ENCODE peak calls at places on chromosome 1, in ten cellular contexts. H is activated naive CD4-positive, alpha-beta T cell treated with Interleukin-2 at 50 U/mL for 16 hours; D is upper lobe of right lung; Y is ELR; V is naive thymus-derived CD4-positive, alpha-beta T cell; A is substantia nigra; L is HS-5; P is effector memory CD8-positive, alpha-beta T cell; R is HAP-1; U is dermis blood vessel endothelial cell. O is an unnamed sample.

GRCh38 chr1:15949453-15950245 is 26.3 kb downstream of the ZBTB17 start:
- DNase-seq in H (peak), D (peak), Y (peak), V (peak), A (no peak), L (peak), P (peak), R (no peak), U (peak), O (no peak)

GRCh38 chr1:245010018-245010614 is 144.7 kb upstream of the KIF26B start:
- DNase-seq in H (no peak), D (no peak), Y (no peak), V (no peak), A (no peak), L (no peak), P (no peak), R (no peak), U (no peak), O (no peak)

GRCh38 chr1:54404263-54404662 is 1.9 kb downstream of the SSBP3 start:
- DNase-seq in H (no peak), D (no peak), Y (no peak), V (no peak), A (no peak), L (no peak), P (no peak), R (no peak), U (no peak), O (no peak)

GRCh38 chr1:99613716-99614115 is 32.2 kb upstream of the PALMD start:
- DNase-seq in H (no peak), D (no peak), Y (no peak), V (no peak), A (no peak), L (no peak), P (no peak), R (no peak), U (peak), O (no peak)

GRCh38 chr1:55288245-55288644 is 73.1 kb upstream of the USP24 start:
- DNase-seq in H (no peak), D (no peak), Y (no peak), V (no peak), A (no peak), L (no peak), P (no peak), R (no peak), U (no peak), O (no peak)

GRCh38 chr1:85581802-85582686 is 1.5 kb downstream of the CCN1 start:
- DNase-seq in H (no peak), D (peak), Y (peak), V (no peak), A (no peak), L (no peak), P (no peak), R (peak), U (peak), O (no peak)

GRCh38 chr1:193355179-193355578 is 168.8 kb upstream of the B3GALT2 start:
- DNase-seq in H (no peak), D (no peak), Y (peak), V (no peak), A (no peak), L (peak), P (no peak), R (no peak), U (peak), O (no peak)

GRCh38 chr1:3652538-3653285 is 396 bp downstream of the TP73 start:
- DNase-seq in H (peak), D (peak), Y (no peak), V (no peak), A (no peak), L (no peak), P (no peak), R (peak), U (no peak), O (no peak)

GRCh38 chr1:26607191-26607590 is 77.6 kb downstream of the RPS6KA1 start:
- DNase-seq in H (no peak), D (no peak), Y (no peak), V (no peak), A (no peak), L (no peak), P (no peak), R (no peak), U (no peak), O (no peak)

GRCh38 chr1:246773213-246773641 is 49.0 kb downstream of the SCCPDH start:
- DNase-seq in H (no peak), D (no peak), Y (no peak), V (no peak), A (no peak), L (no peak), P (no peak), R (no peak), U (no peak), O (no peak)

GRCh38 chr1:173779946-173780345 is 44.5 kb upstream of the DARS2 start:
- DNase-seq in H (no peak), D (no peak), Y (no peak), V (no peak), A (no peak), L (no peak), P (no peak), R (no peak), U (no peak), O (no peak)

GRCh38 chr1:228879164-228879563 is 143.9 kb downstream of the RHOU start:
- DNase-seq in H (no peak), D (no peak), Y (no peak), V (no peak), A (no peak), L (no peak), P (no peak), R (no peak), U (no peak), O (no peak)

GRCh38 chr1:159936284-159936904 is 9.0 kb downstream of the IGSF9 start:
- DNase-seq in H (peak), D (peak), Y (peak), V (peak), A (peak), L (no peak), P (peak), R (peak), U (peak), O (peak)

GRCh38 chr1:29416825-29417557 is 180.7 kb downstream of the PTPRU start:
- DNase-seq in H (no peak), D (no peak), Y (no peak), V (no peak), A (no peak), L (no peak), P (no peak), R (no peak), U (no peak), O (no peak)

GRCh38 chr1:60825593-60825992 is 256.8 kb upstream of the NFIA start:
- DNase-seq in H (no peak), D (no peak), Y (no peak), V (no peak), A (no peak), L (no peak), P (no peak), R (peak), U (peak), O (no peak)